ENCODE peak calls at places on chromosomes 1 and 21, in six cellular contexts. One of them, this sample, is unnamed.

GRCh38 chr21:42590431-42591131 is 62.8 kb upstream of the PDE9A start:
- DNase-seq in H9: no peak
- DNase-seq in GM10248: peak
- DNase-seq in GM20000: peak
- DNase-seq in fibroblast of villous mesenchyme: no peak
- DNase-seq in adrenal gland: peak
- DNase-seq in this sample: no peak

GRCh38 chr1:52139817-52140540 is 1.9 kb upstream of the ZFYVE9 start:
- DNase-seq in H9: no peak
- DNase-seq in GM10248: peak
- DNase-seq in GM20000: peak
- DNase-seq in fibroblast of villous mesenchyme: peak
- DNase-seq in adrenal gland: no peak
- DNase-seq in this sample: no peak

GRCh38 chr1:237901284-237901870 is 10.7 kb upstream of the ZP4 start:
- DNase-seq in H9: peak
- DNase-seq in GM10248: peak
- DNase-seq in GM20000: no peak
- DNase-seq in fibroblast of villous mesenchyme: no peak
- DNase-seq in adrenal gland: no peak
- DNase-seq in this sample: peak

GRCh38 chr1:62716397-62716796 is 28.2 kb upstream of the DOCK7 start:
- DNase-seq in H9: no peak
- DNase-seq in GM10248: no peak
- DNase-seq in GM20000: no peak
- DNase-seq in fibroblast of villous mesenchyme: no peak
- DNase-seq in adrenal gland: no peak
- DNase-seq in this sample: no peak

GRCh38 chr1:246580497-246581047 is 14.3 kb downstream of the CNST start:
- DNase-seq in H9: no peak
- DNase-seq in GM10248: no peak
- DNase-seq in GM20000: no peak
- DNase-seq in fibroblast of villous mesenchyme: no peak
- DNase-seq in adrenal gland: no peak
- DNase-seq in this sample: no peak

GRCh38 chr1:27876341-27877114 is 4.2 kb downstream of the THEMIS2 start:
- DNase-seq in H9: no peak
- DNase-seq in GM10248: no peak
- DNase-seq in GM20000: no peak
- DNase-seq in fibroblast of villous mesenchyme: no peak
- DNase-seq in adrenal gland: no peak
- DNase-seq in this sample: no peak

GRCh38 chr21:34688145-34688544 is 19.4 kb downstream of the CLIC6 start:
- DNase-seq in H9: no peak
- DNase-seq in GM10248: no peak
- DNase-seq in GM20000: no peak
- DNase-seq in fibroblast of villous mesenchyme: no peak
- DNase-seq in adrenal gland: no peak
- DNase-seq in this sample: no peak

GRCh38 chr1:106879538-106879937 is 176.9 kb upstream of the PRMT6 start:
- DNase-seq in H9: no peak
- DNase-seq in GM10248: no peak
- DNase-seq in GM20000: no peak
- DNase-seq in fibroblast of villous mesenchyme: no peak
- DNase-seq in adrenal gland: peak
- DNase-seq in this sample: peak

GRCh38 chr1:84370831-84371394 is 27.4 kb upstream of the DNASE2B start:
- DNase-seq in H9: no peak
- DNase-seq in GM10248: no peak
- DNase-seq in GM20000: no peak
- DNase-seq in fibroblast of villous mesenchyme: peak
- DNase-seq in adrenal gland: peak
- DNase-seq in this sample: no peak

GRCh38 chr1:6588128-6588892 is 8.5 kb downstream of the ZBTB48 start:
- DNase-seq in H9: no peak
- DNase-seq in GM10248: no peak
- DNase-seq in GM20000: no peak
- DNase-seq in fibroblast of villous mesenchyme: no peak
- DNase-seq in adrenal gland: no peak
- DNase-seq in this sample: no peak

GRCh38 chr1:214002472-214002871 is 14.7 kb downstream of the PROX1 start:
- DNase-seq in H9: no peak
- DNase-seq in GM10248: no peak
- DNase-seq in GM20000: no peak
- DNase-seq in fibroblast of villous mesenchyme: peak
- DNase-seq in adrenal gland: no peak
- DNase-seq in this sample: peak

GRCh38 chr1:5879421-5879820 is 112.8 kb downstream of the NPHP4 start:
- DNase-seq in H9: no peak
- DNase-seq in GM10248: no peak
- DNase-seq in GM20000: no peak
- DNase-seq in fibroblast of villous mesenchyme: no peak
- DNase-seq in adrenal gland: no peak
- DNase-seq in this sample: no peak

GRCh38 chr1:14855278-14855677 is 256.8 kb downstream of the KAZN start:
- DNase-seq in H9: no peak
- DNase-seq in GM10248: no peak
- DNase-seq in GM20000: no peak
- DNase-seq in fibroblast of villous mesenchyme: no peak
- DNase-seq in adrenal gland: no peak
- DNase-seq in this sample: no peak

GRCh38 chr1:11413907-11414495 is 65.0 kb upstream of the DISP3 start:
- DNase-seq in H9: no peak
- DNase-seq in GM10248: no peak
- DNase-seq in GM20000: no peak
- DNase-seq in fibroblast of villous mesenchyme: no peak
- DNase-seq in adrenal gland: no peak
- DNase-seq in this sample: no peak

GRCh38 chr1:115976900-115977480 is 677 bp downstream of the SLC22A15 start:
- DNase-seq in H9: no peak
- DNase-seq in GM10248: no peak
- DNase-seq in GM20000: no peak
- DNase-seq in fibroblast of villous mesenchyme: peak
- DNase-seq in adrenal gland: no peak
- DNase-seq in this sample: peak

GRCh38 chr1:115977481-115978258 is 1.4 kb downstream of the SLC22A15 start:
- DNase-seq in H9: no peak
- DNase-seq in GM10248: no peak
- DNase-seq in GM20000: no peak
- DNase-seq in fibroblast of villous mesenchyme: peak
- DNase-seq in adrenal gland: no peak
- DNase-seq in this sample: peak

GRCh38 chr1:115978292-115978941 is 2.1 kb downstream of the SLC22A15 start:
- DNase-seq in H9: no peak
- DNase-seq in GM10248: no peak
- DNase-seq in GM20000: no peak
- DNase-seq in fibroblast of villous mesenchyme: no peak
- DNase-seq in adrenal gland: no peak
- DNase-seq in this sample: no peak

GRCh38 chr1:115975569-115976061 is 698 bp upstream of the SLC22A15 start:
- DNase-seq in H9: no peak
- DNase-seq in GM10248: no peak
- DNase-seq in GM20000: no peak
- DNase-seq in fibroblast of villous mesenchyme: no peak
- DNase-seq in adrenal gland: no peak
- DNase-seq in this sample: no peak

DNA sequence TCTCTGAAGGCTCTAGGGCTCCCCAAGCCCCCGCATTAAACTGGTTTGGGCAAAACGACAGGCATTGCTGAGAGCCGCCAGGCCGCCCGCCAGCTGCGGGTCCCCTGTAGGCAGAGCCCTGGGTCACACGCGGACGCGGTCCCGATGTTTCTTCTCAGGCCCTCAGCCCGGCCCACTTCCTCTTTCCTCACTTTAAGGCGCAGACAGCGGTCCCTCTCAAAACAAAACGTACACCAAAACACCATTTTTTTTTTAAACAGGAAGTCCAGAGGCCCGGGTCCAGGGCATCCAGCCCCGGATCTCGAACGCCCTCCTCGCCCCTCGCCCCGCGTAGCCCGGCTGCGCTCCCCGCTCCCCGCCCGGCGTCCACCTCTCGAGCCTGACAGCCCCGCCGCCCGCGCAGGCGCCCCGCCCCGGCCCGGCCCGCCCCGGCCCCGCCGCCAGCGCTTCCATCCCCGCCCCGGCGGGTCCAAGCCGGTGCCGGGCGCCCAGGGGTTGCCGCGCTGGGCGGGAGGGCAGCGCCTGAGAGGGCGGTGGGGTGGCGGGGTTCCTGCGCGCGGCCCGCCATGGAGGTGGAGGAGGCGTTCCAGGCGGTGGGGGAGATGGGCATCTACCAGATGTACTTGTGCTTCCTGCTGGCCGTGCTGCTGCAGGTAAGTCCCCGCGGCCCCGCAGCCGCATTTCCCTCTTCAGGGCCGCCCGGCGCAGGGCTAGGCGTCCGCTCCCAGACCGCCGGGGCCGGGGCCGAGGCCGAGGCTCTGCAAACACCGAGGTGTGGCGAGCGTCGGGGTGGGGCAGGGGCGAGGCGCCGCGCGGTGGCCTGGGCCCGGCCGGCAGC is at the start of gene SLC22A15:
- DNase-seq in H9: peak
- DNase-seq in GM10248: peak
- DNase-seq in GM20000: peak
- DNase-seq in fibroblast of villous mesenchyme: peak
- DNase-seq in adrenal gland: peak
- DNase-seq in this sample: peak
- TF ChIP-seq CTCF in H9: no peak
- TF ChIP-seq CTCF in GM10248: no peak
- TF ChIP-seq CTCF in GM20000: no peak
- TF ChIP-seq CTCF in fibroblast of villous mesenchyme: no peak
- TF ChIP-seq CTCF in adrenal gland: no peak
- TF ChIP-seq CTCF in this sample: no peak

GRCh38 chr1:244165021-244165420 is 113.9 kb downstream of the ZBTB18 start:
- DNase-seq in H9: no peak
- DNase-seq in GM10248: no peak
- DNase-seq in GM20000: no peak
- DNase-seq in fibroblast of villous mesenchyme: no peak
- DNase-seq in adrenal gland: no peak
- DNase-seq in this sample: no peak
- TF ChIP-seq CTCF in H9: no peak
- TF ChIP-seq CTCF in GM10248: no peak
- TF ChIP-seq CTCF in GM20000: no peak
- TF ChIP-seq CTCF in fibroblast of villous mesenchyme: no peak
- TF ChIP-seq CTCF in adrenal gland: no peak
- TF ChIP-seq CTCF in this sample: no peak

GRCh38 chr1:156123356-156124196 is 9.1 kb downstream of the LMNA start:
- DNase-seq in H9: peak
- DNase-seq in GM10248: no peak
- DNase-seq in GM20000: no peak
- DNase-seq in fibroblast of villous mesenchyme: peak
- DNase-seq in adrenal gland: peak
- DNase-seq in this sample: peak
- TF ChIP-seq CTCF in H9: peak
- TF ChIP-seq CTCF in GM10248: no peak
- TF ChIP-seq CTCF in GM20000: peak
- TF ChIP-seq CTCF in fibroblast of villous mesenchyme: peak
- TF ChIP-seq CTCF in adrenal gland: no peak
- TF ChIP-seq CTCF in this sample: no peak

GRCh38 chr1:156509424-156510035 is 9.0 kb upstream of the MEF2D start:
- DNase-seq in H9: no peak
- DNase-seq in GM10248: no peak
- DNase-seq in GM20000: no peak
- DNase-seq in fibroblast of villous mesenchyme: no peak
- DNase-seq in adrenal gland: no peak
- DNase-seq in this sample: no peak
- TF ChIP-seq CTCF in H9: no peak
- TF ChIP-seq CTCF in GM10248: no peak
- TF ChIP-seq CTCF in GM20000: no peak
- TF ChIP-seq CTCF in fibroblast of villous mesenchyme: no peak
- TF ChIP-seq CTCF in adrenal gland: no peak
- TF ChIP-seq CTCF in this sample: no peak

GRCh38 chr1:113676524-113676923 is 82.8 kb downstream of the PHTF1 start:
- DNase-seq in H9: no peak
- DNase-seq in GM10248: no peak
- DNase-seq in GM20000: no peak
- DNase-seq in fibroblast of villous mesenchyme: no peak
- DNase-seq in adrenal gland: no peak
- DNase-seq in this sample: no peak

GRCh38 chr1:113674591-113674990 is 84.7 kb downstream of the PHTF1 start:
- DNase-seq in H9: no peak
- DNase-seq in GM10248: no peak
- DNase-seq in GM20000: no peak
- DNase-seq in fibroblast of villous mesenchyme: no peak
- DNase-seq in adrenal gland: no peak
- DNase-seq in this sample: no peak

GRCh38 chr1:113675299-113675698 is 84.0 kb downstream of the PHTF1 start:
- DNase-seq in H9: no peak
- DNase-seq in GM10248: no peak
- DNase-seq in GM20000: no peak
- DNase-seq in fibroblast of villous mesenchyme: peak
- DNase-seq in adrenal gland: no peak
- DNase-seq in this sample: no peak

GRCh38 chr1:113677250-113678158 is 81.8 kb downstream of the PHTF1 start:
- DNase-seq in H9: no peak
- DNase-seq in GM10248: peak
- DNase-seq in GM20000: peak
- DNase-seq in fibroblast of villous mesenchyme: peak
- DNase-seq in adrenal gland: peak
- DNase-seq in this sample: peak

DNA sequence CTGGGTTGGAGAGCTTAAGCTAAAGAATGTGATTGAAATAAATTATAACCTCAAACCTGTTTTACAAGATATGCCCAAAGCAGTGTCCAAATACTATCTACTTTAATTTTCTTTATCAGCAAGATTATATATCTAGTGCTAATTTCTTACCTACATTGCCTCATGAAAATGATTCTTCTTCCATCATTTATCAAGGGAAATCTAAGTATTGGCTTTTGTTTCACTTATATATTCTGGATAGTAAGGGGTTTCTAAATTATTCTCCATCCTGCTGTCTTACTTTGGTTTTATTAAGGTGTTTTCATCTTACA is 81.2 kb downstream of the PHTF1 start:
- DNase-seq in H9: no peak
- DNase-seq in GM10248: no peak
- DNase-seq in GM20000: no peak
- DNase-seq in fibroblast of villous mesenchyme: no peak
- DNase-seq in adrenal gland: no peak
- DNase-seq in this sample: no peak
- TF ChIP-seq CTCF in H9: peak
- TF ChIP-seq CTCF in GM10248: no peak
- TF ChIP-seq CTCF in GM20000: no peak
- TF ChIP-seq CTCF in fibroblast of villous mesenchyme: no peak
- TF ChIP-seq CTCF in adrenal gland: no peak
- TF ChIP-seq CTCF in this sample: no peak

GRCh38 chr1:38641661-38642060 is 217.9 kb downstream of the RRAGC start:
- DNase-seq in H9: no peak
- DNase-seq in GM10248: no peak
- DNase-seq in GM20000: no peak
- DNase-seq in fibroblast of villous mesenchyme: no peak
- DNase-seq in adrenal gland: no peak
- DNase-seq in this sample: no peak
- TF ChIP-seq CTCF in H9: no peak
- TF ChIP-seq CTCF in GM10248: no peak
- TF ChIP-seq CTCF in GM20000: no peak
- TF ChIP-seq CTCF in fibroblast of villous mesenchyme: no peak
- TF ChIP-seq CTCF in adrenal gland: no peak
- TF ChIP-seq CTCF in this sample: no peak

This sample was measured in body of pancreas.